ENCODE peak calls at places on chromosomes 6 and 20, in eight cellular contexts. B is fibroblast of lung, U is esophagus squamous epithelium, D is psoas muscle, T is sigmoid colon, R is OCI-LY7, P is A549, W is tibial artery. Z is an unnamed sample.

GRCh38 chr20:49484180-49485140 is 2.0 kb upstream of the KCNB1 start:
- DNase-seq in W (peak; percentile 78), T (peak; percentile 92), U (no peak), D (peak; percentile 91), P (peak; percentile 83), B (peak; percentile 70), R (no peak), Z (peak; percentile 67)

GRCh38 chr20:31841928-31842327 is 3.5 kb downstream of the FOXS1 start:
- DNase-seq in P (peak; percentile 79), D (peak; percentile 60), R (no peak), B (peak; percentile 87), T (peak; percentile 60), U (no peak), W (peak; percentile 54), Z (no peak)

GRCh38 chr6:43123691-43124314 is 47.3 kb upstream of the SRF start:
- DNase-seq in R (no peak), W (no peak), U (no peak), B (peak; percentile 27), T (no peak), P (no peak), D (no peak), Z (no peak)

GRCh38 chr20:46011631-46012482 is 3.1 kb downstream of the MMP9 start:
- DNase-seq in R (peak; percentile 65), T (peak; percentile 69), P (peak; percentile 86), B (peak; percentile 28), D (peak; percentile 82), U (no peak), W (no peak), Z (peak; percentile 85)

GRCh38 chr6:158817298-158818007 is 1.7 kb downstream of the EZR start:
- DNase-seq in R (peak; percentile 58), B (peak; percentile 54), T (peak; percentile 70), U (no peak), W (peak; percentile 38), D (no peak), P (peak; percentile 46), Z (no peak)

GRCh38 chr6:1624848-1625341 is 15.2 kb downstream of the FOXC1 start:
- DNase-seq in W (peak; percentile 55), R (no peak), P (no peak), T (no peak), U (no peak), B (peak; percentile 54), D (peak; percentile 58), Z (no peak)

GRCh38 chr20:46999821-47000465 is 105.3 kb downstream of the EYA2 start:
- DNase-seq in W (no peak), T (no peak), U (no peak), R (peak; percentile 90), P (no peak), D (no peak), B (no peak), Z (no peak)

GRCh38 chr6:134519456-134519855 is 201.5 kb upstream of the SGK1 start:
- DNase-seq in U (peak; percentile 18), B (no peak), P (no peak), W (peak; percentile 44), R (peak; percentile 11), T (no peak), D (peak; percentile 58), Z (no peak)

GRCh38 chr20:63469713-63470101 is 2.7 kb downstream of the KCNQ2 start:
- DNase-seq in R (no peak), B (no peak), T (no peak), P (no peak), D (no peak), W (no peak), U (no peak), Z (no peak)

GRCh38 chr6:169499728-169500265 is 202.0 kb downstream of the WDR27 start:
- DNase-seq in B (no peak), D (no peak), R (no peak), T (no peak), U (no peak), W (no peak), P (no peak), Z (no peak)

GRCh38 chr20:36461600-36462439 is 79.5 kb upstream of the MYL9 start:
- DNase-seq in P (peak; percentile 48), R (peak; percentile 60), T (peak; percentile 85), D (peak; percentile 87), U (no peak), W (peak; percentile 68), B (peak; percentile 54), Z (no peak)

GRCh38 chr6:32216998-32217397 is 6.9 kb downstream of the NOTCH4 start:
- DNase-seq in W (no peak), D (no peak), U (no peak), P (no peak), B (no peak), R (no peak), T (peak; percentile 40), Z (peak; percentile 7)

GRCh38 chr20:63567382-63568169 is 6.5 kb downstream of the HELZ2 start:
- DNase-seq in T (no peak), U (no peak), R (peak; percentile 30), P (no peak), D (peak; percentile 76), B (no peak), W (no peak), Z (peak; percentile 90)

GRCh38 chr6:45493761-45494160 is 116.0 kb upstream of the SUPT3H start:
- DNase-seq in B (no peak), T (no peak), U (no peak), P (no peak), W (no peak), D (no peak), R (no peak), Z (no peak)

GRCh38 chr20:4132956-4133355 is 117.6 kb upstream of the RNF24 start:
- DNase-seq in U (no peak), R (no peak), T (no peak), D (no peak), P (no peak), W (no peak), B (no peak), Z (no peak)

GRCh38 chr6:158926429-158926828 is 73.6 kb downstream of the RSPH3 start:
- DNase-seq in W (no peak), R (no peak), B (peak; percentile 87), P (peak; percentile 48), T (no peak), U (no peak), D (no peak), Z (no peak)

GRCh38 chr6:134577998-134578397 is 260.1 kb upstream of the SGK1 start:
- DNase-seq in U (no peak), P (peak; percentile 32), D (no peak), B (peak; percentile 25), W (no peak), T (no peak), R (no peak), Z (no peak)

GRCh38 chr6:139490482-139490881 is 116.0 kb upstream of the CITED2 start:
- DNase-seq in W (no peak), U (no peak), D (no peak), R (peak; percentile 39), B (no peak), T (no peak), P (peak; percentile 7), Z (peak; percentile 41)

GRCh38 chr20:53866787-53867740 is 203.3 kb downstream of the BCAS1 start:
- DNase-seq in D (no peak), U (no peak), P (no peak), R (peak; percentile 91), B (no peak), T (no peak), W (no peak), Z (no peak)

GRCh38 chr6:91965872-91966271 is 1379.0 kb upstream of the MAP3K7 start:
- DNase-seq in B (no peak), W (no peak), D (no peak), P (no peak), T (no peak), U (no peak), R (no peak), Z (no peak)
- H3K4me1 ChIP-seq in B (no peaks in the 10 kb centered on the region), W (no peaks in the 10 kb centered on the region), D (no peaks in the 10 kb centered on the region), P (no peaks in the 10 kb centered on the region), T (no peaks in the 10 kb centered on the region), U (no peaks in the 10 kb centered on the region), R (no peaks in the 10 kb centered on the region), Z (no peaks in the 10 kb centered on the region)

DNA sequence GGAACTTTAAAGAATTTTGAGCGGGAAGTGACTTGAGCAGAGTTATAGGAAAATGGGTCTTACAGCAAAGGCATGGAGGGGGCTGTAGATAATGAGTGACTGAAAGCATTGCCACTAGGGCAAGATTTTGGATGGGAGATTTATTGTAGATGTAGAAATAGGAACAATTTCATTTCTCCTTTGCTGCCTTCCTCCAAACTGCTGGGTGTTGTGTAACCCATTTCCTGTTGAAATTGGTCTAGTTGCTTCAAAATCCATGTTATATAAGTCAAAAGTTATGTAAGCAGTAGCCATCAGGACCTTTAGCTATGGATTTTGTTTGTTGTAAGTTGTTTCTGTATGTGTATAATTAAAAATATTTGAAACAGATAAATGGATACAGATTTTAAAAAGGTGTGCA is 11.1 kb downstream of the YWHAB start:
- DNase-seq in B (no peak), W (no peak), U (no peak), T (no peak), P (no peak), R (peak; percentile 17), D (no peak), Z (no peak)
- H3K4me1 ChIP-seq in B (peaks cover 4% of the 10 kb centered on the region), W (peaks cover 46% of the 10 kb centered on the region), U (peaks cover 8% of the 10 kb centered on the region), T (peaks cover 9% of the 10 kb centered on the region), P (peaks cover 7% of the 10 kb centered on the region), R (peaks cover 40% of the 10 kb centered on the region), D (peaks cover 23% of the 10 kb centered on the region), Z (peaks cover 57% of the 10 kb centered on the region)

GRCh38 chr6:161507375-161507774 is 233.5 kb upstream of the AGPAT4 start:
- DNase-seq in R (no peak), U (no peak), P (no peak), B (no peak), T (no peak), D (no peak), W (no peak), Z (no peak)
- H3K4me1 ChIP-seq in R (no peaks in the 10 kb centered on the region), U (no peaks in the 10 kb centered on the region), P (no peaks in the 10 kb centered on the region), B (no peaks in the 10 kb centered on the region), T (no peaks in the 10 kb centered on the region), D (no peaks in the 10 kb centered on the region), W (no peaks in the 10 kb centered on the region), Z (no peaks in the 10 kb centered on the region)

GRCh38 chr6:35736293-35736894 is 438 bp upstream of the ARMC12 start:
- DNase-seq in U (no peak), P (peak; percentile 39), T (peak; percentile 85), B (peak; percentile 25), R (peak; percentile 85), W (peak; percentile 74), D (peak; percentile 84), Z (no peak)

GRCh38 chr6:35737413-35738211 is 780 bp downstream of the ARMC12 start:
- DNase-seq in P (peak; percentile 78), U (no peak), D (no peak), T (no peak), B (peak; percentile 71), R (peak; percentile 91), W (no peak), Z (no peak)

GRCh38 chr6:35735452-35735851 is 1.4 kb upstream of the ARMC12 start:
- DNase-seq in D (no peak), T (peak; percentile 70), R (no peak), U (no peak), W (no peak), P (no peak), B (no peak), Z (peak; percentile 43)

GRCh38 chr6:35739645-35740517 is 3.0 kb downstream of the ARMC12 start:
- DNase-seq in U (no peak), W (no peak), P (no peak), B (no peak), T (no peak), R (no peak), D (no peak), Z (no peak)

DNA sequence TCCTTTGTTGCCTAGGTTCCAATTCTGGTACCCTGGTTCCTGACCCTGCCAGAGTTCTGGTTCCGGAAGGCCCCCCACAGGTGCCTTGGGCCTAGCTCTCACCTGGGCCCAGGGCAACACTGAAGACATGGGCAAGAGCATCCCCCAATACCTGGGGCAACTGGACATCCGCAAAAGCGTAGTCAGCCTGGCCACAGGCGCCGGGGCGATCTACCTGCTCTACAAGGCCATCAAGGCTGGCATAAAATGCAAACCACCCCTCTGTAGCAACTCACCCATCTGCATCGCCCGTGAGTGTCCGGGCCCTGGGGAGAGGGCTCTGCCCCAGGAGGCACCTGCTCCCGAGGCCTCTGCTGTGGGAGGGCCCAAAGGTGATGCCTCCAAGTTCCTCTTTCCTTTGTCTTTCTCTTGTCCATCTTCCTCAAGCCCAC is at the start of gene ARMC12:
- DNase-seq in B (no peak), W (no peak), P (no peak), T (peak; percentile 70), R (peak; percentile 56), U (no peak), D (no peak), Z (no peak)
- H3K4me1 ChIP-seq in B (peaks cover 7% of the 10 kb centered on the region), W (peaks cover 50% of the 10 kb centered on the region), P (peaks cover 12% of the 10 kb centered on the region), T (peaks cover 46% of the 10 kb centered on the region), R (peaks cover 42% of the 10 kb centered on the region), U (peaks cover 42% of the 10 kb centered on the region), D (peaks cover 34% of the 10 kb centered on the region), Z (peaks cover 47% of the 10 kb centered on the region)

Z was measured in upper lobe of left lung.